ENCODE peak calls at places on chromosomes 2 and 18, in eight cellular contexts. C is bronchial epithelial cell, F is endothelial cell, X is hypothalamus, N is neural crest cell, H is A172, U is upper lobe of right lung, M is small intestine. Q is an unnamed sample.

GRCh38 chr2:23381084-23381483 is 3.9 kb upstream of the KLHL29 start:
- DNase-seq in C (peak), F (no peak), X (no peak), N (no peak), H (peak), U (peak), M (peak), Q (no peak)

GRCh38 chr2:145799595-145800108 is 1279.7 kb upstream of the ZEB2 start:
- DNase-seq in C (peak), F (no peak), X (no peak), N (no peak), H (no peak), U (no peak), M (no peak), Q (no peak)

GRCh38 chr2:168247341-168248305 is at the start of gene STK39:
- DNase-seq in C (peak), F (peak), X (peak), N (peak), H (peak), U (peak), M (peak), Q (no peak)

GRCh38 chr18:47595816-47596501 is 334.5 kb downstream of the SMAD2 start:
- DNase-seq in C (peak), F (peak), X (no peak), N (no peak), H (no peak), U (no peak), M (peak), Q (no peak)

GRCh38 chr2:41934323-41935003 is 113.4 kb upstream of the PKDCC start:
- DNase-seq in C (no peak), F (no peak), X (no peak), N (no peak), H (no peak), U (no peak), M (no peak), Q (no peak)

GRCh38 chr2:190718652-190719526 is 70.0 kb downstream of the NAB1 start:
- DNase-seq in C (peak), F (no peak), X (no peak), N (no peak), H (peak), U (no peak), M (peak), Q (no peak)

GRCh38 chr2:174691203-174691779 is 73.0 kb downstream of the CHRNA1 start:
- DNase-seq in C (no peak), F (no peak), X (no peak), N (no peak), H (no peak), U (no peak), M (no peak), Q (no peak)

GRCh38 chr2:120134263-120134662 is 88.9 kb downstream of the TMEM185B start:
- DNase-seq in C (peak), F (no peak), X (no peak), N (no peak), H (peak), U (no peak), M (no peak), Q (no peak)

GRCh38 chr18:62586148-62586774 is 63.4 kb downstream of the ZCCHC2 start:
- DNase-seq in C (peak), F (peak), X (peak), N (peak), H (peak), U (peak), M (peak), Q (peak)

GRCh38 chr2:127175406-127175805 is 44.7 kb downstream of the CYP27C1 start:
- DNase-seq in C (no peak), F (no peak), X (no peak), N (no peak), H (no peak), U (no peak), M (no peak), Q (no peak)

GRCh38 chr2:124822516-124822915 is 797.4 kb downstream of the CNTNAP5 start:
- DNase-seq in C (no peak), F (no peak), X (no peak), N (no peak), H (no peak), U (no peak), M (no peak), Q (no peak)